ENCODE peak calls at places on chromosomes 5 and 9, in six cellular contexts. X is H1, M is uterus, W is A549, R is cardiac muscle cell, U is right lobe of liver. Z is an unnamed sample.

GRCh38 chr9:2691626-2692025 is 25.7 kb upstream of the KCNV2 start:
- DNase-seq in X (no peak), M (no peak), W (no peak), R (no peak), U (no peak), Z (no peak)

GRCh38 chr5:38757451-38758245 is 88.2 kb upstream of the OSMR start:
- DNase-seq in X (no peak), M (peak; percentile 22), W (no peak), R (no peak), U (no peak), Z (peak; percentile 86)

GRCh38 chr5:158701406-158702177 is 398.1 kb downstream of the EBF1 start:
- DNase-seq in X (no peak), M (no peak), W (peak; percentile 35), R (no peak), U (no peak), Z (no peak)

GRCh38 chr9:120917285-120917684 is 9.3 kb downstream of the TRAF1 start:
- DNase-seq in X (no peak), M (no peak), W (no peak), R (no peak), U (no peak), Z (no peak)

GRCh38 chr9:33852216-33852826 is 35.4 kb downstream of the UBE2R2 start:
- DNase-seq in X (peak; percentile 5), M (peak; percentile 49), W (peak; percentile 75), R (peak; percentile 73), U (peak; percentile 85), Z (peak; percentile 75)

GRCh38 chr9:86943223-86943870 is 4.0 kb downstream of the GAS1 start:
- DNase-seq in X (no peak), M (no peak), W (peak; percentile 7), R (peak; percentile 23), U (peak; percentile 52), Z (peak; percentile 57)

GRCh38 chr9:112104401-112104800 is 70.7 kb downstream of the SUSD1 start:
- DNase-seq in X (no peak), M (no peak), W (no peak), R (no peak), U (no peak), Z (no peak)

GRCh38 chr5:144309265-144309664 is 138.6 kb downstream of the KCTD16 start:
- DNase-seq in X (no peak), M (no peak), W (no peak), R (peak; percentile 31), U (no peak), Z (no peak)

GRCh38 chr5:9507974-9508373 is 37.9 kb downstream of the SEMA5A start:
- DNase-seq in X (no peak), M (no peak), W (no peak), R (no peak), U (no peak), Z (no peak)

GRCh38 chr9:81789751-81790150 is 100.4 kb upstream of the TLE1 start:
- DNase-seq in X (no peak), M (no peak), W (no peak), R (no peak), U (no peak), Z (no peak)

GRCh38 chr9:5633243-5633642 is 4.3 kb downstream of the RIC1 start:
- DNase-seq in X (no peak), M (no peak), W (peak; percentile 67), R (no peak), U (no peak), Z (no peak)

GRCh38 chr5:172129174-172129764 is 58.8 kb downstream of the STK10 start:
- DNase-seq in X (no peak), M (no peak), W (no peak), R (no peak), U (no peak), Z (no peak)

GRCh38 chr5:310941-311434 is 10.5 kb upstream of the AHRR start:
- DNase-seq in X (no peak), M (no peak), W (no peak), R (no peak), U (no peak), Z (no peak)

GRCh38 chr9:19828586-19828985 is 39.7 kb upstream of the SLC24A2 start:
- DNase-seq in X (no peak), M (no peak), W (no peak), R (no peak), U (no peak), Z (no peak)

GRCh38 chr5:73540192-73540591 is 25.2 kb downstream of the ANKRA2 start:
- DNase-seq in X (no peak), M (no peak), W (peak; percentile 35), R (no peak), U (no peak), Z (no peak)

GRCh38 chr5:136104311-136104975 is 28.2 kb upstream of the SMAD5 start:
- DNase-seq in X (no peak), M (no peak), W (no peak), R (no peak), U (no peak), Z (no peak)

GRCh38 chr5:3678801-3679200 is 83.2 kb downstream of the IRX1 start:
- DNase-seq in X (no peak), M (no peak), W (no peak), R (no peak), U (no peak), Z (no peak)

GRCh38 chr5:115435776-115436712 is 108.5 kb downstream of the FEM1C start:
- DNase-seq in X (no peak), M (no peak), W (no peak), R (no peak), U (no peak), Z (no peak)

GRCh38 chr9:114233806-114234205 is 78.5 kb downstream of the COL27A1 start:
- DNase-seq in X (no peak), M (peak; percentile 83), W (no peak), R (no peak), U (no peak), Z (peak; percentile 79)

GRCh38 chr5:168790037-168790635 is 211.0 kb upstream of the PANK3 start:
- DNase-seq in X (no peak), M (no peak), W (no peak), R (no peak), U (no peak), Z (peak; percentile 55)

GRCh38 chr5:92504346-92504745 is 1076.7 kb downstream of the NR2F1-AS1 start:
- DNase-seq in X (no peak), M (no peak), W (no peak), R (no peak), U (no peak), Z (no peak)

GRCh38 chr5:81422671-81423070 is 28.7 kb upstream of the ACOT12 start:
- DNase-seq in X (no peak), M (no peak), W (peak; percentile 69), R (no peak), U (peak; percentile 59), Z (no peak)

GRCh38 chr9:69877852-69878507 is 57.4 kb downstream of the CFAP95 start:
- DNase-seq in X (no peak), M (no peak), W (peak; percentile 50), R (peak; percentile 24), U (no peak), Z (no peak)

GRCh38 chr9:75200892-75201470 is 112.7 kb downstream of the OSTF1 start:
- DNase-seq in X (no peak), M (no peak), W (peak; percentile 61), R (peak; percentile 58), U (no peak), Z (no peak)

GRCh38 chr5:1161832-1162229 is 39.6 kb upstream of the SLC6A19 start:
- DNase-seq in X (no peak), M (no peak), W (no peak), R (no peak), U (peak; percentile 89), Z (peak; percentile 84)

GRCh38 chr9:134066923-134067851 is 639 bp downstream of the BRD3 start:
- DNase-seq in X (no peak), M (peak; percentile 23), W (peak; percentile 39), R (peak; percentile 67), U (peak; percentile 49), Z (peak; percentile 74)

GRCh38 chr5:132301341-132302274 is 7.4 kb downstream of the SLC22A4 start:
- DNase-seq in X (no peak), M (no peak), W (peak; percentile 43), R (no peak), U (no peak), Z (no peak)

GRCh38 chr5:140571105-140571504 is 6.5 kb downstream of the SLC35A4 start:
- DNase-seq in X (no peak), M (no peak), W (no peak), R (no peak), U (peak; percentile 73), Z (no peak)

GRCh38 chr9:7461791-7462190 is 337.8 kb downstream of the DMAC1 start:
- DNase-seq in X (no peak), M (no peak), W (no peak), R (no peak), U (no peak), Z (no peak)
- H3K4me3 ChIP-seq in X (no peak overlapping the region), M (no peak overlapping the region), W (no peak overlapping the region), R (no peak overlapping the region), U (no peak overlapping the region), Z (no peak overlapping the region)

GRCh38 chr5:32951878-32952277 is 240.8 kb downstream of the NPR3 start:
- DNase-seq in X (no peak), M (no peak), W (no peak), R (no peak), U (no peak), Z (no peak)
- H3K9me3 ChIP-seq in X (no peaks in the 10 kb centered on the region), M (no peaks in the 10 kb centered on the region), W (no peaks in the 10 kb centered on the region), R (no peaks in the 10 kb centered on the region), U (no peaks in the 10 kb centered on the region), Z (no peaks in the 10 kb centered on the region)

DNA sequence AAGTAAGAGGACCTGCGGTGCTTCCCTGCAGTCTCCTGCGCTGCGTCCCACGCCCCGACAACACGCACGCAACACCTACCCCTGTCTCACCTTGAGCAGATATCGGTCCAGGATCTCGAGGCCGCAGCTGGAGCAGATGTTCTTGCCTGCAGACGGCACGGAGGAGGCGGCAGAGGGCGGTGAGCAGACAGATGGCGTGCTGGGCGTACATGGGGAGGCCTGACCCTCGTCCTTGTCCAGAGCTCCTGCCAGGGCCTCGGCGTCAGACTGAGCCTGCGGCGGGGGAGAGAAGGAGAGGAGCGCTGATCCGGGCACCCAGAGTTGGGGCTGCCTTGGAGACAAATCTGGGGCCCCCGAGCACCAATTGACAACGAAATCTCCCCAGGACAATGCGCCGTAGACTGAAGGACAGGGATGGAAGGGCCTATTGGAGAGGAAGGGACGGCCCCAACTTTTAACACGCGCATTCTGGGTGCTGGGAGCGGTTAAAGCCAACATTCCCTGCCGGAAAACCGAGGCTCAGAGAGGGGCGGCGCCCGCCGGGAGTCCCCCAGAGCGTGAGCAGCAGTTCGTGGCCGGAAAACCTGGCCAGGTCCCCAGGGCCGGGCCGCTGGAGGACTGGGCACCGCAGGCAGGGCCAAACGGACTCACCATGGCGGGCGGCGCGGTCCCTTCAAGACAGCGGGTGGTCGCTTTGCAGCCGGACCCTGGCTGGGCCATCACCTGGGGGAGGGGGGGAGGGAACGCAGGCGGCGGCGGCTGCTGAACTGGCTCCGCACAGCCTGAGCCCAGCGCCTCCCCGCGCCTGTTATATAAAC is 1.8 kb downstream of the LHX6 start:
- DNase-seq in X (no peak), M (no peak), W (no peak), R (peak; percentile 15), U (no peak), Z (no peak)
- H3K4me3 ChIP-seq in X (peak overlapping the region; percentile 9), M (no peak overlapping the region), W (peak overlapping the region; percentile 57), R (no peak overlapping the region), U (no peak overlapping the region), Z (peak overlapping the region; percentile 36)

GRCh38 chr5:138495351-138495750 is 30.1 kb downstream of the EGR1 start:
- DNase-seq in X (no peak), M (no peak), W (no peak), R (no peak), U (no peak), Z (no peak)
- H3K9me3 ChIP-seq in X (no peaks in the 10 kb centered on the region), M (no peaks in the 10 kb centered on the region), W (no peaks in the 10 kb centered on the region), R (no peaks in the 10 kb centered on the region), U (no peaks in the 10 kb centered on the region), Z (no peaks in the 10 kb centered on the region)